ENCODE peak calls at places on chromosomes 13 and 19, in seven cellular contexts. One of them, this sample, is unnamed.

GRCh38 chr19:6613711-6614110 is 22.8 kb upstream of the CD70 start:
- DNase-seq in aorta: no peak
- DNase-seq in caudate nucleus: no peak
- DNase-seq in left lung: no peak
- DNase-seq in left ventricle myocardium inferior: no peak
- DNase-seq in AG04450: no peak
- DNase-seq in A549: no peak
- DNase-seq in this sample: no peak

GRCh38 chr13:94494021-94494420 is 14.5 kb upstream of the DCT start:
- DNase-seq in A549: no peak
- DNase-seq in left lung: no peak
- DNase-seq in left ventricle myocardium inferior: no peak
- DNase-seq in aorta: no peak
- DNase-seq in AG04450: no peak
- DNase-seq in caudate nucleus: no peak
- DNase-seq in this sample: no peak

GRCh38 chr13:100560498-100561215 is 27.9 kb downstream of the GGACT start:
- DNase-seq in caudate nucleus: no peak
- DNase-seq in aorta: no peak
- DNase-seq in left ventricle myocardium inferior: no peak
- DNase-seq in left lung: no peak
- DNase-seq in AG04450: no peak
- DNase-seq in A549: no peak
- DNase-seq in this sample: no peak

GRCh38 chr19:29687897-29688728 is 22.9 kb downstream of the PLEKHF1 start:
- DNase-seq in AG04450: no peak
- DNase-seq in caudate nucleus: no peak
- DNase-seq in aorta: no peak
- DNase-seq in left lung: peak; percentile 6
- DNase-seq in A549: no peak
- DNase-seq in left ventricle myocardium inferior: no peak
- DNase-seq in this sample: no peak

GRCh38 chr13:113447596-113447995 is 5.7 kb downstream of the ADPRHL1 start:
- DNase-seq in AG04450: no peak
- DNase-seq in left ventricle myocardium inferior: no peak
- DNase-seq in A549: no peak
- DNase-seq in caudate nucleus: no peak
- DNase-seq in aorta: peak; percentile 14
- DNase-seq in left lung: no peak
- DNase-seq in this sample: no peak

GRCh38 chr19:46753420-46754155 is 7.3 kb upstream of the STRN4 start:
- DNase-seq in caudate nucleus: no peak
- DNase-seq in A549: peak; percentile 79
- DNase-seq in AG04450: no peak
- DNase-seq in left lung: peak; percentile 76
- DNase-seq in aorta: peak; percentile 69
- DNase-seq in left ventricle myocardium inferior: peak; percentile 41
- DNase-seq in this sample: no peak

GRCh38 chr13:24233351-24233901 is 72.9 kb downstream of the SPATA13 start:
- DNase-seq in aorta: no peak
- DNase-seq in caudate nucleus: no peak
- DNase-seq in left ventricle myocardium inferior: no peak
- DNase-seq in AG04450: peak; percentile 16
- DNase-seq in left lung: no peak
- DNase-seq in A549: no peak
- DNase-seq in this sample: peak; percentile 24

GRCh38 chr19:29448046-29448445 is 77.7 kb upstream of the VSTM2B start:
- DNase-seq in aorta: no peak
- DNase-seq in caudate nucleus: no peak
- DNase-seq in AG04450: no peak
- DNase-seq in A549: no peak
- DNase-seq in left lung: no peak
- DNase-seq in left ventricle myocardium inferior: no peak
- DNase-seq in this sample: no peak

GRCh38 chr13:109393045-109393444 is 393.3 kb downstream of the IRS2 start:
- DNase-seq in aorta: no peak
- DNase-seq in left ventricle myocardium inferior: no peak
- DNase-seq in A549: no peak
- DNase-seq in left lung: no peak
- DNase-seq in caudate nucleus: no peak
- DNase-seq in AG04450: no peak
- DNase-seq in this sample: no peak

GRCh38 chr13:43132911-43133310 is 109.5 kb downstream of the DNAJC15 start:
- DNase-seq in caudate nucleus: no peak
- DNase-seq in aorta: no peak
- DNase-seq in A549: no peak
- DNase-seq in left lung: no peak
- DNase-seq in left ventricle myocardium inferior: no peak
- DNase-seq in AG04450: no peak
- DNase-seq in this sample: no peak

GRCh38 chr13:41978007-41978406 is 17.1 kb upstream of the VWA8 start:
- DNase-seq in A549: no peak
- DNase-seq in AG04450: no peak
- DNase-seq in left lung: no peak
- DNase-seq in left ventricle myocardium inferior: no peak
- DNase-seq in caudate nucleus: no peak
- DNase-seq in aorta: no peak
- DNase-seq in this sample: no peak

GRCh38 chr13:89695343-89696257 is 1651.9 kb upstream of the MIR17HG start:
- DNase-seq in left ventricle myocardium inferior: no peak
- DNase-seq in AG04450: peak; percentile 6
- DNase-seq in caudate nucleus: no peak
- DNase-seq in left lung: no peak
- DNase-seq in aorta: no peak
- DNase-seq in A549: peak; percentile 0
- DNase-seq in this sample: no peak

GRCh38 chr13:99969934-99970760 is 1.4 kb downstream of the ZIC5 start:
- DNase-seq in A549: no peak
- DNase-seq in aorta: no peak
- DNase-seq in caudate nucleus: no peak
- DNase-seq in left lung: peak; percentile 66
- DNase-seq in left ventricle myocardium inferior: no peak
- DNase-seq in AG04450: no peak
- DNase-seq in this sample: no peak

GRCh38 chr13:114029866-114030625 is 56.2 kb upstream of the C13orf46 start:
- DNase-seq in caudate nucleus: no peak
- DNase-seq in left ventricle myocardium inferior: no peak
- DNase-seq in AG04450: no peak
- DNase-seq in left lung: peak; percentile 79
- DNase-seq in aorta: no peak
- DNase-seq in A549: no peak
- DNase-seq in this sample: no peak

GRCh38 chr19:48872182-48872883 is at the start of gene PPP1R15A:
- DNase-seq in left lung: peak; percentile 98
- DNase-seq in left ventricle myocardium inferior: peak; percentile 98
- DNase-seq in caudate nucleus: peak; percentile 93
- DNase-seq in aorta: peak; percentile 97
- DNase-seq in A549: peak; percentile 98
- DNase-seq in AG04450: peak; percentile 96
- DNase-seq in this sample: peak; percentile 97

GRCh38 chr19:39156230-39156890 is 30.8 kb downstream of the PAK4 start:
- DNase-seq in left lung: no peak
- DNase-seq in aorta: no peak
- DNase-seq in A549: no peak
- DNase-seq in left ventricle myocardium inferior: no peak
- DNase-seq in AG04450: no peak
- DNase-seq in caudate nucleus: no peak
- DNase-seq in this sample: no peak

GRCh38 chr13:46687810-46688209 is 109.2 kb downstream of the ESD start:
- DNase-seq in AG04450: no peak
- DNase-seq in left ventricle myocardium inferior: no peak
- DNase-seq in aorta: no peak
- DNase-seq in caudate nucleus: no peak
- DNase-seq in left lung: no peak
- DNase-seq in A549: peak; percentile 25
- DNase-seq in this sample: no peak

GRCh38 chr13:43307921-43308433 is 284.6 kb downstream of the DNAJC15 start:
- DNase-seq in A549: no peak
- DNase-seq in caudate nucleus: no peak
- DNase-seq in AG04450: peak; percentile 59
- DNase-seq in aorta: peak; percentile 91
- DNase-seq in left lung: peak; percentile 84
- DNase-seq in left ventricle myocardium inferior: peak; percentile 87
- DNase-seq in this sample: peak; percentile 68

GRCh38 chr19:41355802-41356201 is 2.1 kb upstream of the TGFB1 start:
- DNase-seq in left lung: no peak
- DNase-seq in left ventricle myocardium inferior: peak; percentile 35
- DNase-seq in AG04450: no peak
- DNase-seq in caudate nucleus: no peak
- DNase-seq in A549: no peak
- DNase-seq in aorta: no peak
- DNase-seq in this sample: no peak

GRCh38 chr19:17289489-17289888 is 7.8 kb downstream of the ANKLE1 start:
- DNase-seq in aorta: peak; percentile 84
- DNase-seq in left ventricle myocardium inferior: peak; percentile 80
- DNase-seq in caudate nucleus: no peak
- DNase-seq in left lung: peak; percentile 85
- DNase-seq in AG04450: peak; percentile 76
- DNase-seq in A549: peak; percentile 89
- DNase-seq in this sample: peak; percentile 20

GRCh38 chr13:75968103-75968838 is 332.1 kb downstream of the LMO7 start:
- DNase-seq in caudate nucleus: no peak
- DNase-seq in aorta: no peak
- DNase-seq in left lung: no peak
- DNase-seq in left ventricle myocardium inferior: no peak
- DNase-seq in A549: no peak
- DNase-seq in AG04450: no peak
- DNase-seq in this sample: no peak

GRCh38 chr19:1042689-1043511 is 3.0 kb downstream of the ABCA7 start:
- DNase-seq in caudate nucleus: no peak
- DNase-seq in left lung: peak; percentile 69
- DNase-seq in aorta: peak; percentile 58
- DNase-seq in AG04450: no peak
- DNase-seq in left ventricle myocardium inferior: no peak
- DNase-seq in A549: no peak
- DNase-seq in this sample: no peak

GRCh38 chr13:23657056-23657455 is 86.8 kb downstream of the TNFRSF19 start:
- DNase-seq in AG04450: no peak
- DNase-seq in aorta: no peak
- DNase-seq in left lung: no peak
- DNase-seq in left ventricle myocardium inferior: no peak
- DNase-seq in A549: no peak
- DNase-seq in caudate nucleus: no peak
- DNase-seq in this sample: no peak

GRCh38 chr13:112962911-112963625 is 5.9 kb upstream of the MCF2L start:
- DNase-seq in left lung: peak; percentile 34
- DNase-seq in A549: no peak
- DNase-seq in left ventricle myocardium inferior: no peak
- DNase-seq in caudate nucleus: no peak
- DNase-seq in aorta: peak; percentile 38
- DNase-seq in AG04450: no peak
- DNase-seq in this sample: no peak

GRCh38 chr19:32404939-32405430 is 585 bp upstream of the DPY19L3 start:
- DNase-seq in caudate nucleus: peak; percentile 72
- DNase-seq in A549: no peak
- DNase-seq in left ventricle myocardium inferior: peak; percentile 71
- DNase-seq in aorta: peak; percentile 71
- DNase-seq in left lung: peak; percentile 90
- DNase-seq in AG04450: no peak
- DNase-seq in this sample: no peak

GRCh38 chr19:6551607-6552450 is 21.0 kb downstream of the TNFSF9 start:
- DNase-seq in left lung: peak; percentile 70
- DNase-seq in left ventricle myocardium inferior: no peak
- DNase-seq in A549: peak; percentile 64
- DNase-seq in AG04450: no peak
- DNase-seq in caudate nucleus: no peak
- DNase-seq in aorta: peak; percentile 53
- DNase-seq in this sample: peak; percentile 82

GRCh38 chr19:55383789-55384575 is at the start of gene TMEM238:
- DNase-seq in left ventricle myocardium inferior: peak; percentile 46
- DNase-seq in aorta: peak; percentile 68
- DNase-seq in caudate nucleus: no peak
- DNase-seq in left lung: peak; percentile 92
- DNase-seq in A549: peak; percentile 72
- DNase-seq in AG04450: no peak
- DNase-seq in this sample: no peak

GRCh38 chr19:405138-405965 is 3.6 kb downstream of the C2CD4C start:
- DNase-seq in aorta: peak; percentile 18
- DNase-seq in caudate nucleus: no peak
- DNase-seq in AG04450: no peak
- DNase-seq in left ventricle myocardium inferior: no peak
- DNase-seq in left lung: peak; percentile 67
- DNase-seq in A549: no peak
- DNase-seq in this sample: no peak

GRCh38 chr19:50501186-50501567 is 9.8 kb downstream of the JOSD2 start:
- DNase-seq in caudate nucleus: no peak
- DNase-seq in left lung: peak; percentile 73
- DNase-seq in left ventricle myocardium inferior: no peak
- DNase-seq in AG04450: no peak
- DNase-seq in aorta: peak; percentile 20
- DNase-seq in A549: no peak
- DNase-seq in this sample: no peak

GRCh38 chr13:73684286-73684685 is 449.9 kb downstream of the KLF12 start:
- DNase-seq in caudate nucleus: no peak
- DNase-seq in left ventricle myocardium inferior: no peak
- DNase-seq in AG04450: no peak
- DNase-seq in aorta: no peak
- DNase-seq in left lung: no peak
- DNase-seq in A549: no peak
- DNase-seq in this sample: no peak
- H3K27ac ChIP-seq in caudate nucleus: no peak overlapping the region
- H3K27ac ChIP-seq in left ventricle myocardium inferior: no peak overlapping the region
- H3K27ac ChIP-seq in AG04450: no peak overlapping the region
- H3K27ac ChIP-seq in aorta: no peak overlapping the region
- H3K27ac ChIP-seq in left lung: no peak overlapping the region
- H3K27ac ChIP-seq in A549: no peak overlapping the region
- H3K27ac ChIP-seq in this sample: no peak overlapping the region

DNA sequence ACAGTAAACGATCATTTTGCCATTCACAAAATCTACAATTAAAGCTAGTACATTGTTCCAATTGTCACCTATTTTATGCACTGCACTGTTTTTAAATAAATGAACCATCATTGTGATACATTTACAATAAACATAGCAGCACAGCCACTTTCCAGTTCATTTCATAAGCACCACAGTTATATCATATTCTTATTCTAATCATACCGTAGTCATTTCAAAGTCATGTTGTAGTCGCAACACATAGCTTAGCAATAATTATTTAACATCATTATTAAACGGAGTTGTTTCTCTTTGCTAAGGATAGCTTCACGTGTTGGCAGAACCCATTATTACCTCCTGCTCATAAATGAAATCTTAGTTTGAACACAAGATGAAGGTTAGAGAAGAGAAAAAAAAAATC is 2.2 kb upstream of the PCDH9 start:
- DNase-seq in AG04450: no peak
- DNase-seq in left ventricle myocardium inferior: no peak
- DNase-seq in left lung: no peak
- DNase-seq in A549: no peak
- DNase-seq in caudate nucleus: no peak
- DNase-seq in aorta: no peak
- DNase-seq in this sample: no peak
- H3K27ac ChIP-seq in AG04450: no peak overlapping the region
- H3K27ac ChIP-seq in left ventricle myocardium inferior: peak overlapping the region; percentile 99
- H3K27ac ChIP-seq in left lung: no peak overlapping the region
- H3K27ac ChIP-seq in A549: peak overlapping the region; percentile 1
- H3K27ac ChIP-seq in caudate nucleus: peak overlapping the region; percentile 96
- H3K27ac ChIP-seq in aorta: peak overlapping the region; percentile 23
- H3K27ac ChIP-seq in this sample: no peak overlapping the region

GRCh38 chr19:4102339-4103072 is 21.4 kb downstream of the MAP2K2 start:
- DNase-seq in left ventricle myocardium inferior: no peak
- DNase-seq in left lung: no peak
- DNase-seq in aorta: peak; percentile 39
- DNase-seq in A549: no peak
- DNase-seq in AG04450: no peak
- DNase-seq in caudate nucleus: no peak
- DNase-seq in this sample: no peak
- H3K27ac ChIP-seq in left ventricle myocardium inferior: no peak overlapping the region
- H3K27ac ChIP-seq in left lung: no peak overlapping the region
- H3K27ac ChIP-seq in aorta: no peak overlapping the region
- H3K27ac ChIP-seq in A549: peak overlapping the region; percentile 4
- H3K27ac ChIP-seq in AG04450: no peak overlapping the region
- H3K27ac ChIP-seq in caudate nucleus: no peak overlapping the region
- H3K27ac ChIP-seq in this sample: no peak overlapping the region

GRCh38 chr19:58516246-58516836 is 3.3 kb downstream of the ZBTB45 start:
- DNase-seq in left ventricle myocardium inferior: no peak
- DNase-seq in aorta: no peak
- DNase-seq in caudate nucleus: no peak
- DNase-seq in A549: no peak
- DNase-seq in AG04450: no peak
- DNase-seq in left lung: peak; percentile 73
- DNase-seq in this sample: no peak
- H3K27ac ChIP-seq in left ventricle myocardium inferior: no peak overlapping the region
- H3K27ac ChIP-seq in aorta: no peak overlapping the region
- H3K27ac ChIP-seq in caudate nucleus: no peak overlapping the region
- H3K27ac ChIP-seq in A549: no peak overlapping the region
- H3K27ac ChIP-seq in AG04450: no peak overlapping the region
- H3K27ac ChIP-seq in left lung: no peak overlapping the region
- H3K27ac ChIP-seq in this sample: no peak overlapping the region

This sample was measured in SJSA1.